ENCODE peak calls at places on chromosomes 2 and 18, in eight cellular contexts. F, Q, N, M, H, I, J and U are unnamed samples.

GRCh38 chr18:76405280-76405679 is 89.8 kb downstream of the ZNF516 start:
- DNase-seq in F (no peak), Q (no peak), N (no peak), M (no peak), H (no peak), I (no peak), J (no peak), U (no peak)

GRCh38 chr2:143623270-143623669 is 494.1 kb downstream of the ARHGAP15 start:
- DNase-seq in F (no peak), Q (no peak), N (no peak), M (no peak), H (no peak), I (no peak), J (no peak), U (no peak)

GRCh38 chr18:33802955-33803354 is 224.9 kb downstream of the ASXL3 start:
- DNase-seq in F (no peak), Q (no peak), N (no peak), M (no peak), H (no peak), I (no peak), J (no peak), U (no peak)

GRCh38 chr18:74186661-74187060 is 38.3 kb downstream of the TIMM21 start:
- DNase-seq in F (no peak), Q (no peak), N (no peak), M (no peak), H (no peak), I (no peak), J (no peak), U (no peak)

GRCh38 chr2:136119717-136120675 is 2.0 kb upstream of the CXCR4 start:
- DNase-seq in F (no peak), Q (no peak), N (no peak), M (no peak), H (no peak), I (no peak), J (no peak), U (no peak)

GRCh38 chr2:58155160-58155778 is 85.9 kb downstream of the FANCL start:
- DNase-seq in F (no peak), Q (no peak), N (no peak), M (no peak), H (peak; percentile 40), I (no peak), J (no peak), U (no peak)

GRCh38 chr18:59659486-59660187 is 37.6 kb downstream of the CCBE1 start:
- DNase-seq in F (no peak), Q (peak; percentile 32), N (no peak), M (no peak), H (no peak), I (no peak), J (peak; percentile 13), U (no peak)

GRCh38 chr2:60984717-60985116 is 32.8 kb upstream of the PEX13 start:
- DNase-seq in F (no peak), Q (no peak), N (no peak), M (no peak), H (no peak), I (no peak), J (no peak), U (no peak)

GRCh38 chr2:167652401-167652800 is 595.0 kb downstream of the STK39 start:
- DNase-seq in F (no peak), Q (no peak), N (no peak), M (no peak), H (no peak), I (no peak), J (peak; percentile 17), U (no peak)

GRCh38 chr2:170713280-170714155 is 1.6 kb upstream of the SP5 start:
- DNase-seq in F (no peak), Q (no peak), N (no peak), M (no peak), H (peak; percentile 72), I (no peak), J (no peak), U (no peak)

GRCh38 chr18:35267161-35267651 is 22.8 kb downstream of the ZSCAN30 start:
- DNase-seq in F (no peak), Q (no peak), N (no peak), M (no peak), H (peak; percentile 90), I (peak; percentile 29), J (peak; percentile 63), U (peak; percentile 95)

GRCh38 chr2:198762456-198762855 is 695.3 kb downstream of the SATB2 start:
- DNase-seq in F (no peak), Q (no peak), N (no peak), M (no peak), H (no peak), I (no peak), J (no peak), U (no peak)

GRCh38 chr2:108573070-108573469 is 38.8 kb downstream of the LIMS1 start:
- DNase-seq in F (peak; percentile 67), Q (peak; percentile 66), N (no peak), M (no peak), H (no peak), I (peak; percentile 91), J (peak; percentile 64), U (no peak)

GRCh38 chr2:64914735-64915509 is 74.3 kb upstream of the SLC1A4 start:
- DNase-seq in F (no peak), Q (no peak), N (no peak), M (peak; percentile 55), H (no peak), I (peak; percentile 48), J (no peak), U (no peak)

GRCh38 chr2:238940806-238941205 is 92.9 kb downstream of the TWIST2 start:
- DNase-seq in F (no peak), Q (no peak), N (no peak), M (no peak), H (peak; percentile 56), I (no peak), J (no peak), U (no peak)

GRCh38 chr2:233165895-233166661 is 85.4 kb upstream of the ATG16L1 start:
- DNase-seq in F (peak; percentile 86), Q (no peak), N (no peak), M (no peak), H (peak; percentile 87), I (peak; percentile 15), J (peak; percentile 36), U (peak; percentile 59)

GRCh38 chr2:49616800-49617199 is 462.5 kb upstream of the FSHR start:
- DNase-seq in F (peak; percentile 56), Q (no peak), N (no peak), M (no peak), H (no peak), I (peak; percentile 0), J (peak; percentile 3), U (no peak)

GRCh38 chr18:63540131-63540530 is 2.0 kb upstream of the SERPINB12 start:
- DNase-seq in F (no peak), Q (peak; percentile 51), N (peak; percentile 59), M (no peak), H (no peak), I (peak; percentile 84), J (peak; percentile 44), U (no peak)

GRCh38 chr2:205895981-205896655 is 189.9 kb downstream of the INO80D start:
- DNase-seq in F (no peak), Q (no peak), N (no peak), M (no peak), H (no peak), I (peak; percentile 4), J (no peak), U (no peak)

GRCh38 chr2:141331127-141331526 is 799.7 kb downstream of the LRP1B start:
- DNase-seq in F (peak; percentile 83), Q (peak; percentile 54), N (peak; percentile 67), M (no peak), H (no peak), I (peak; percentile 83), J (peak; percentile 80), U (no peak)

DNA sequence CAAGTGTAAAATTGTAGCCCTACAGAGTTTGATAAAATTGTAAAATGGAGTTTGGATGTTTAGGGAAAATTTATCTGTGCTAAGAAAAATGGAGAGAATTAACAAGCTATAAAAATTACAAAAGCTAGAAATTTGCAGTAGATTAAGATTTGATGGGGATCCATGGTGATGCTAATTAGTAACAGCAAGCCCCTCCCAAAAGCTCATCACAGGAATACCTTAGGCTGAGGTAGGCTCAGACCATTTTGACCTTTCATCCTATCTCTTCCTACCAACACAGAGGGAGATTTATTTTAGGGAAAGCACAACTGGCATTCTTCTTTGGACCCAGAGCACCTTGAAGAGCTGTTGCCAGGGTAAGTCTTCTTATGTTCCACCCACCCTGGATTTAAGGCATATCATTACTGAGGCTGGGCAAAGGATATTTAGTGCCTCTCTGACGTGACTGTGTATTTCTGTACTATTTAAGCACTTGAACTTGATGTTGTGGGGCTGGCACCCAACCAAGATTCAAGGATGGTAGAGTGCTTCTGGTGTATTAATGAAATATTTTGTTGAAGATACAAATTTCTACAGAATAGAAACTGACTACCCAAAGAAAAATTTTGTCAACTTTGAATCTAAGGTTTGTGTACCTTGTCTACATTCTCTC is 70.8 kb upstream of the SLC39A10 start:
- DNase-seq in F (no peak), Q (no peak), N (no peak), M (no peak), H (no peak), I (no peak), J (no peak), U (no peak)
- TF ChIP-seq CTCF in F (no peak), Q (no peak), N (no peak), M (no peak), H (no peak), I (no peak), J (no peak), U (no peak)

DNA sequence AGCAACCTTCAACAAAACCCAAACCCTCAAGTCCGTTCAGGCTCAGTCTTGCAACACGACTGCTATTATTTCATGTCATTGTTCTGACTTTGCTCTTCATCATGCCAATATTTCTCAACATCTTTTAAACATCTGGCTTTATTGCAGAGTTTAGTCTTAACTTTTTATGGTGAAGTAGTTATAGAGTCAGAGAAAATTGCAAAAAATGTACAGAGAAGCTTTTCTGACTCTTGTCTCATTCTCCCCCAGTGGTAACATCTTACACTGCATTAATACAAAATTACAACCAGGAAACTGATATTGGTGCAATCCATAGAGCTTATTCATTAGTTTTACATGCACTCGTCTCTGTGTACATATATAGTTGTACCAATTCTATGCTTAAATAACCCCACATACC is 3.9 kb downstream of the MARCO start:
- DNase-seq in F (peak; percentile 22), Q (no peak), N (no peak), M (no peak), H (no peak), I (no peak), J (no peak), U (no peak)
- TF ChIP-seq CTCF in F (no peak), Q (no peak), N (no peak), M (no peak), H (no peak), I (no peak), J (no peak), U (no peak)

DNA sequence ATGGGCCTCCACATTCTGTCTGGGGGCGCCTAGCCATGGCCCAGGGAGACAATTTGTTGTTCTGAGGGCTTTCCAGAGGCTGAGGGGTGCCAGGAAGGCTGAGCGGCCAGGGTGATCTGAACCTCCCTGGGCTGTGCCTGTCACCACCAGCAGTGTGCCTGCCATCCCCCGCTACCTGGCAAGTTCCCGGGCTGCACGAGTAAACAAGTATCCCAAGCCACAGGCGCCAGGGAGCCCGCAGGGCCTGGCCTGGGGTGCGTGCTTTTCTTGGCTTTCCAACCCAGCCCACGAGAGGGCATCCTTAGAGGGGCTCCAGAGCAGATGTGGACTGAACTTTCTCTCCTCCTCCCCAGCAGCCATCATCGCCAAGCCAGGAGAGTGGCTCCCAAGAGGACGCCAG is 35.1 kb upstream of the B3GNT7 start:
- DNase-seq in F (no peak), Q (no peak), N (no peak), M (no peak), H (no peak), I (no peak), J (no peak), U (no peak)
- TF ChIP-seq CTCF in F (no peak), Q (no peak), N (no peak), M (no peak), H (no peak), I (no peak), J (no peak), U (no peak)

GRCh38 chr2:34261701-34262100 is 662.6 kb upstream of the FAM98A start:
- DNase-seq in F (no peak), Q (no peak), N (no peak), M (no peak), H (no peak), I (no peak), J (no peak), U (no peak)
- TF ChIP-seq CTCF in F (no peak), Q (no peak), N (no peak), M (no peak), H (no peak), I (no peak), J (no peak), U (no peak)